ENCODE peak calls at places on chromosomes 4 and X, in four cellular contexts. L is astrocyte of the cerebellum, Y is WTC11, P is tibial nerve. H is an unnamed sample.

GRCh38 chr4:83054928-83055327 is 19.9 kb downstream of the COPS4 start:
- DNase-seq in Y (no peak), P (no peak), L (peak), H (no peak)

GRCh38 chr4:141339386-141339785 is 118.7 kb downstream of the ZNF330 start:
- DNase-seq in Y (no peak), L (no peak), P (no peak), H (no peak)

GRCh38 chr4:8221476-8221875 is 22.4 kb downstream of the SH3TC1 start:
- DNase-seq in L (no peak), P (peak), Y (no peak), H (no peak)

GRCh38 chrX:112734250-112734649 is 54.5 kb upstream of the LHFPL1 start:
- DNase-seq in Y (no peak), P (peak), L (no peak), H (no peak)

GRCh38 chr4:2804449-2804972 is 11.6 kb downstream of the SH3BP2 start:
- DNase-seq in Y (no peak), L (no peak), P (no peak), H (no peak)

GRCh38 chrX:447052-447451 is 60.3 kb upstream of the PPP2R3B start:
- DNase-seq in L (no peak), P (no peak), Y (no peak), H (no peak)

GRCh38 chr4:181957088-181957487 is 286.1 kb upstream of the TENM3 start:
- DNase-seq in P (no peak), Y (no peak), L (peak), H (no peak)

GRCh38 chr4:48262926-48263325 is 6.7 kb downstream of the TEC start:
- DNase-seq in L (no peak), Y (no peak), P (peak), H (no peak)

GRCh38 chr4:8506373-8507250 is 66.0 kb downstream of the TRMT44 start:
- DNase-seq in Y (peak), P (no peak), L (peak), H (no peak)

GRCh38 chr4:54908744-54909143 is 216.7 kb downstream of the KDR start:
- DNase-seq in Y (no peak), P (no peak), L (peak), H (peak)

DNA sequence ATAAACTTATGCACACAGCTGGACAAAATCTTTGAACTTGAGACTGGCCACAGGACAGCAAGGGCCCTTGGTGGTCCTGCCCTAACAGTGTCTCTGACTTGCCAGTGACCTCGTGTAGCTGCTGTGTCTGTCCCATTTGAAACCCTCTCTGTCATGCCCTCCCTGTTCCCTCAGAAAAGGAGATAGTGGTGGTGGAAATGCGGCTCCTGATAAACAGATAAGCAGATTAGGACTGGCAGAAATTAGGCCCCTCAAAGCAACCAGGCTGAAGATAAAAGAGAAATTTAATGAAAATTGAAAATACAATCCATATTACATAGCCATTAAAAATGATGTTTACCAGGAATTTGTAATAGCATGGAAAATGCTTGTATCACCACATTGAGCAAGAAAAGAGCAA is 136.6 kb upstream of the ATP6AP2 start:
- DNase-seq in P (no peak), L (no peak), Y (no peak), H (no peak)
- TF ChIP-seq CTCF in P (no peak), L (no peak), Y (no peak), H (no peak)

GRCh38 chr4:64538219-64538618 is 129.0 kb upstream of the TECRL start:
- DNase-seq in Y (peak), P (no peak), L (no peak), H (no peak)

GRCh38 chr4:64533637-64534036 is 124.4 kb upstream of the TECRL start:
- DNase-seq in P (no peak), Y (no peak), L (no peak), H (no peak)

GRCh38 chr4:64539234-64539849 is 130.1 kb upstream of the TECRL start:
- DNase-seq in L (peak), Y (peak), P (peak), H (no peak)
- TF ChIP-seq CTCF in L (peak), Y (peak), P (peak), H (peak)

GRCh38 chr4:22897520-22898108 is 204.9 kb downstream of the GBA3 start:
- DNase-seq in P (no peak), L (peak), Y (peak), H (no peak)

DNA sequence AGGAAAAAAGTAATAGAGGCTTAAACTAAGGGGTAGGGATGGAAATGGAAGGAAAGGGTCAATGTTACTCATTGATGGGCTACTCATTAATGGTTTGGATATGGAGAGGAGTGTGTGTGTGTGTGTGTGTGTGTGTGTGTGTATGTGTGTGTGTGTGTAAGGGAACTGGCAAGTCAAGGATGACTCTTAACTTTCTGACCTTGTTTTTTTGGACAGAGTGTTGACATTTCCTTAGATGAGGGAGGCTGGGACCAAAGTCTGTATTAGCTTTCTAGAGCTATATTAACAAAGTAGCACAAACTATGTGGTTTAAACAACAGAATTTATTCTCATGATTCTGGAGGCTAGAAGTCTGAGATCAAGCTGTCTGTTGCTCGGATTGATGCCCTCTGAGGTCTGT is 202.7 kb downstream of the GBA3 start:
- DNase-seq in L (no peak), Y (no peak), P (no peak), H (no peak)
- TF ChIP-seq CTCF in L (no peak), Y (no peak), P (no peak), H (no peak)

DNA sequence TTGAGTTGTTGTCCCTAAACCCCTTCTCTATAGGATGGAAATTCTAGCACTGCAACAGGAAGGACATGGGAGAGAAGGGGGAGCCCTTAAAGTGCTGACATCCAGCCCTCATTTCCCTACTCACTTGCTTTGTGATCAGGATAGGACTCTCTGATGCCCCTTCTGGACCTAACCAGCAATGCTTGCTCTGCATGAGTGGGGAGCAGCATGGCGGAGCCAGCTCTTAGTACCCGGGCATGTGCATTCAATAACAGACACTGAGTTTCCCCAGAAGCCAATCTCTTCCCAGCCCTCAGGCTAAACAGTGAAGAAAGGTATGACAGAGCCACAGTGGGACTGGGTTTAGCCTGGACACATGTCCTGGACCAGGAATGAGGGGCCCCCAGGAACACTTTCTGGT is 14.0 kb downstream of the SOD3 start:
- DNase-seq in L (no peak), Y (peak), P (no peak), H (peak)
- TF ChIP-seq CTCF in L (no peak), Y (no peak), P (no peak), H (no peak)

GRCh38 chr4:138650917-138651564 is 364.5 kb upstream of the NOCT start:
- DNase-seq in L (peak), Y (no peak), P (no peak), H (peak)
- TF ChIP-seq CTCF in L (no peak), Y (no peak), P (no peak), H (no peak)

GRCh38 chrX:43949669-43950068 is 23.5 kb downstream of the NDP start:
- DNase-seq in Y (peak), P (peak), L (no peak), H (no peak)
- TF ChIP-seq CTCF in Y (no peak), P (peak), L (peak), H (no peak)

H was measured in esophagus muscularis mucosa.